ENCODE peak calls at places on chromosomes 1 and 21, in six cellular contexts. V, I, Z, F, W and G are unnamed samples.

GRCh38 chr1:55904541-55904940 is 674.8 kb downstream of the PLPP3 start:
- DNase-seq in V (no peak), I (no peak), Z (no peak), F (no peak), W (no peak), G (no peak)

GRCh38 chr1:154463512-154463990 is 38.5 kb upstream of the TDRD10 start:
- DNase-seq in V (peak), I (no peak), Z (peak), F (no peak), W (no peak), G (no peak)

GRCh38 chr21:44471341-44471740 is 16.0 kb downstream of the LRRC3 start:
- DNase-seq in V (no peak), I (no peak), Z (no peak), F (no peak), W (no peak), G (no peak)

GRCh38 chr1:53628286-53628955 is 110.5 kb downstream of the GLIS1 start:
- DNase-seq in V (no peak), I (no peak), Z (no peak), F (no peak), W (no peak), G (no peak)

GRCh38 chr1:78831731-78832360 is 174.7 kb downstream of the ADGRL4 start:
- DNase-seq in V (no peak), I (peak), Z (no peak), F (no peak), W (peak), G (peak)

GRCh38 chr1:51998007-51998406 is 7.5 kb upstream of the RAB3B start:
- DNase-seq in V (no peak), I (no peak), Z (no peak), F (no peak), W (no peak), G (no peak)

GRCh38 chr1:201016211-201016651 is 7.3 kb downstream of the KIF21B start:
- DNase-seq in V (peak), I (peak), Z (no peak), F (no peak), W (no peak), G (peak)

GRCh38 chr21:33229776-33230517 is at the start of gene IFNAR2:
- DNase-seq in V (peak), I (peak), Z (peak), F (peak), W (peak), G (peak)

GRCh38 chr21:31556662-31557061 is 102.8 kb upstream of the SOD1 start:
- DNase-seq in V (no peak), I (no peak), Z (no peak), F (no peak), W (no peak), G (no peak)

GRCh38 chr1:207245124-207245523 is 76.4 kb upstream of the CD55 start:
- DNase-seq in V (no peak), I (no peak), Z (no peak), F (no peak), W (no peak), G (no peak)